ENCODE peak calls at places on chromosomes 12 and 14, in five cellular contexts. R is right atrium auricular region, I is uterus, Q is pancreas, K is A549. J is an unnamed sample.

GRCh38 chr12:62711626-62712305 is 223.2 kb downstream of the PPM1H start:
- DNase-seq in R (no peak), I (no peak), Q (no peak), K (no peak), J (no peak)

GRCh38 chr12:108335349-108336119 is 3.6 kb downstream of the CMKLR1 start:
- DNase-seq in R (no peak), I (no peak), Q (no peak), K (no peak), J (no peak)

GRCh38 chr12:109287811-109288469 is 21.1 kb downstream of the FOXN4 start:
- DNase-seq in R (no peak), I (no peak), Q (no peak), K (no peak), J (no peak)

GRCh38 chr14:89618821-89619551 is 202.0 kb upstream of the FOXN3 start:
- DNase-seq in R (peak; percentile 67), I (peak; percentile 24), Q (peak; percentile 72), K (peak; percentile 14), J (no peak)

GRCh38 chr12:5518584-5519365 is 86.9 kb downstream of the NTF3 start:
- DNase-seq in R (no peak), I (no peak), Q (no peak), K (no peak), J (no peak)

GRCh38 chr14:55600784-55601561 is 21.0 kb downstream of the KTN1 start:
- DNase-seq in R (no peak), I (no peak), Q (no peak), K (peak; percentile 21), J (no peak)

GRCh38 chr12:94245984-94246383 is 97.6 kb downstream of the PLXNC1 start:
- DNase-seq in R (no peak), I (no peak), Q (no peak), K (no peak), J (no peak)

GRCh38 chr14:33676135-33676566 is 274.7 kb downstream of the EGLN3 start:
- DNase-seq in R (no peak), I (no peak), Q (no peak), K (peak; percentile 37), J (no peak)

GRCh38 chr14:30559638-30560071 is 697 bp downstream of the G2E3 start:
- DNase-seq in R (no peak), I (no peak), Q (no peak), K (no peak), J (no peak)

GRCh38 chr12:96208346-96208745 is 14.2 kb downstream of the ELK3 start:
- DNase-seq in R (peak; percentile 55), I (no peak), Q (no peak), K (no peak), J (peak; percentile 67)

GRCh38 chr12:2172040-2172439 is 119.3 kb downstream of the CACNA1C start:
- DNase-seq in R (no peak), I (no peak), Q (no peak), K (no peak), J (no peak)

GRCh38 chr12:83317641-83318040 is 630.9 kb downstream of the TMTC2 start:
- DNase-seq in R (no peak), I (no peak), Q (no peak), K (no peak), J (no peak)

DNA sequence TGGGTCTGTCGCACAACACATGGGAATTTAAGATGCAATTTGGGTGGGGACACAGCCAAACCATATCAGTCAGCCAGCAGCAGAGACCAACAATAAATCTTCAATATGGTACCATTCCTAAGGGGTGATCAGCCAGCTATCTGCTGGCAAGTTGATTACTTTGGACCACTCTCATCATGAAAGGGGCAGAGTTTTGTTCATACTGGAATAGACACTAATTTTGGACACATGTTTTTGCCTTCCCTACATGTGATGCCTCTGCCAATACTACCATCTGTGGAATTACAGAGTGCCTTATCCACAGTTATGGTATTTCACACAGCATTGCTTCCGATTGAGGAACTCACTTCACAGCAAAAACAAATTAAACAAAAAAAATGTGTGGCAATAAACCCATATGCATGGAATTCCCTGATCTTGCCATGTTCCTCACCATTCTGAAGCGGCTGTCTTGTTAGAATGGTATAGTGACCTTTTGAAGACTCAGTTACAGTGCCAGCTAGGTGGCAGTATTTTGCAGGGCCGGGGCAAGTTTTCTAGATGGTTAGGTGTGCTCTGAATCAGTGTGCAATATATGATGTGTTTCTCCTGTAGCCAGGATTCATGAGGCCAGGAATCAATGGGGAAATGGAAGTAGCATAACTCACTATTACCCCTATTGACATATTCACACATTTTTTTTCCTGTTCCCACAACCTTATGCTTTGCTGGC is 179.0 kb upstream of the IGF1 start:
- DNase-seq in R (no peak), I (no peak), Q (no peak), K (peak; percentile 6), J (no peak)
- TF ChIP-seq CTCF in R (no peak), I (no peak), Q (no peak), K (no peak), J (peak; percentile 38)

GRCh38 chr12:53725824-53726223 is 1.4 kb downstream of the CALCOCO1 start:
- DNase-seq in R (no peak), I (no peak), Q (no peak), K (no peak), J (no peak)
- H3K4me3 ChIP-seq in R (no peak overlapping the region), I (no peak overlapping the region), Q (peak overlapping the region; percentile 83), K (no peak overlapping the region), J (peak overlapping the region; percentile 90)

GRCh38 chr14:52142504-52142903 is 73.6 kb upstream of the NID2 start:
- DNase-seq in R (no peak), I (peak; percentile 73), Q (no peak), K (no peak), J (no peak)

GRCh38 chr14:52148371-52148770 is 79.5 kb upstream of the NID2 start:
- DNase-seq in R (no peak), I (no peak), Q (no peak), K (no peak), J (no peak)

GRCh38 chr14:52150162-52150561 is 81.3 kb upstream of the NID2 start:
- DNase-seq in R (no peak), I (no peak), Q (no peak), K (no peak), J (no peak)

DNA sequence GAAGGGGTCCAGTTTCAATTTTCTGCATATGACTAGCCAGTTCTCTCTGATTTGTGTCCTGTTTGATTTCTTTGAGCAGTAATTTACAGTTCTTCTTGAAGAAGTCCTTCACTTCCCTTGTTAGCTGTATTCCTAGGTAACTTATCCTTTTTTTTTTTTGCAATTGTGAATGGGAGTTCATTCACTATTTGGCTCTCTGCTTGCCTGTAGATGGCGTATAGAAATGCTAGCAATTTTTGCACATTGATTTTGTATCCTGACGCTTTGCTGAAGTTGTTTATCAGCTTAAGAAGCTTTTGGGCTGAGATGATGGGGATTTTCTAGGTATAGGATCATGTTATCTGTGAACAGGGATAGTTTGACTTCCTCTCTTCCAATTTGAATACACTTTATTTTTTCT is 77.6 kb upstream of the NID2 start:
- DNase-seq in R (no peak), I (no peak), Q (no peak), K (no peak), J (no peak)
- TF ChIP-seq CTCF in R (no peak), I (no peak), Q (no peak), K (no peak), J (peak; percentile 41)

GRCh38 chr12:105332925-105333324 is 2.4 kb downstream of the C12orf75 start:
- DNase-seq in R (no peak), I (no peak), Q (no peak), K (no peak), J (no peak)
- H3K4me3 ChIP-seq in R (no peak overlapping the region), I (no peak overlapping the region), Q (no peak overlapping the region), K (no peak overlapping the region), J (peak overlapping the region; percentile 80)